ENCODE peak calls at places on chromosomes 13 and 19, in five cellular contexts. O is central memory CD8-positive, alpha-beta T cell; R is HCT116; Z is stimulated activated CD4-positive, alpha-beta T cell treated with anti-CD3 and anti-CD28 coated beads, Interleukin-4, amount 100 ng/mL, for 1 hour; Y is head of caudate nucleus. L is an unnamed sample.

GRCh38 chr13:109699628-109700071 is 86.7 kb downstream of the IRS2 start:
- DNase-seq in O (no peak), R (no peak), Z (no peak), Y (no peak), L (peak)

GRCh38 chr13:27917121-27917947 is 2.5 kb upstream of the PDX1 start:
- DNase-seq in O (no peak), R (no peak), Z (no peak), Y (no peak), L (no peak)

GRCh38 chr13:69959041-69959440 is 148.6 kb upstream of the ATXN8OS start:
- DNase-seq in O (no peak), R (no peak), Z (no peak), Y (no peak), L (no peak)

GRCh38 chr13:20127563-20128458 is 33.0 kb downstream of the GJA3 start:
- DNase-seq in O (no peak), R (no peak), Z (peak), Y (peak), L (peak)

GRCh38 chr13:35552172-35552844 is 75.8 kb upstream of the MAB21L1 start:
- DNase-seq in O (no peak), R (no peak), Z (no peak), Y (no peak), L (no peak)

GRCh38 chr19:12331211-12331941 is 2.1 kb downstream of the ZNF563 start:
- DNase-seq in O (no peak), R (no peak), Z (peak), Y (no peak), L (no peak)

GRCh38 chr13:46866150-46866549 is 30.7 kb downstream of the HTR2A start:
- DNase-seq in O (no peak), R (no peak), Z (no peak), Y (peak), L (no peak)

GRCh38 chr13:40586886-40587285 is 79.6 kb downstream of the FOXO1 start:
- DNase-seq in O (no peak), R (no peak), Z (no peak), Y (peak), L (no peak)

GRCh38 chr13:22175815-22176214 is 504.9 kb downstream of the FGF9 start:
- DNase-seq in O (no peak), R (no peak), Z (no peak), Y (no peak), L (no peak)

GRCh38 chr19:35715981-35716734 is 1.6 kb upstream of the KMT2B start:
- DNase-seq in O (no peak), R (no peak), Z (no peak), Y (peak), L (peak)

GRCh38 chr13:92384410-92384809 is 842.2 kb upstream of the GPC6 start:
- DNase-seq in O (no peak), R (no peak), Z (no peak), Y (no peak), L (no peak)

GRCh38 chr19:1254081-1254527 is 5.7 kb downstream of the MIDN start:
- DNase-seq in O (no peak), R (no peak), Z (no peak), Y (peak), L (no peak)

GRCh38 chr13:30306762-30307193 is 573 bp downstream of the KATNAL1 start:
- DNase-seq in O (peak), R (peak), Z (peak), Y (peak), L (peak)

GRCh38 chr19:6033744-6034264 is 55.9 kb upstream of the RANBP3 start:
- DNase-seq in O (no peak), R (no peak), Z (no peak), Y (no peak), L (no peak)

GRCh38 chr13:98672947-98673545 is 79.4 kb downstream of the SLC15A1 start:
- DNase-seq in O (peak), R (peak), Z (peak), Y (peak), L (peak)

GRCh38 chr19:47511681-47512080 is 3.2 kb downstream of the NAPA start:
- DNase-seq in O (no peak), R (no peak), Z (no peak), Y (no peak), L (no peak)

GRCh38 chr13:36918246-36919060 is 1.6 kb downstream of the SMAD9 start:
- DNase-seq in O (no peak), R (no peak), Z (no peak), Y (no peak), L (no peak)

GRCh38 chr13:44234566-44234965 is 139.1 kb upstream of the SERP2 start:
- DNase-seq in O (no peak), R (no peak), Z (no peak), Y (no peak), L (no peak)

GRCh38 chr19:45075215-45076028 is 856 bp downstream of the ZNF296 start:
- DNase-seq in O (no peak), R (peak), Z (peak), Y (peak), L (no peak)

GRCh38 chr19:8324186-8325050 is 3.1 kb downstream of the RPS28 start:
- DNase-seq in O (no peak), R (no peak), Z (no peak), Y (no peak), L (no peak)

GRCh38 chr19:13376537-13376936 is 129.7 kb downstream of the CACNA1A start:
- DNase-seq in O (no peak), R (no peak), Z (no peak), Y (no peak), L (no peak)

GRCh38 chr13:71879945-71880344 is 12.9 kb upstream of the DACH1 start:
- DNase-seq in O (no peak), R (no peak), Z (no peak), Y (no peak), L (no peak)

GRCh38 chr13:46039421-46040036 is 13.0 kb downstream of the ZC3H13 start:
- DNase-seq in O (no peak), R (no peak), Z (no peak), Y (no peak), L (no peak)

GRCh38 chr19:46605356-46605821 is 4.3 kb downstream of the CALM3 start:
- DNase-seq in O (no peak), R (no peak), Z (no peak), Y (no peak), L (no peak)

GRCh38 chr13:51315658-51316057 is 23.8 kb upstream of the SERPINE3 start:
- DNase-seq in O (no peak), R (no peak), Z (no peak), Y (no peak), L (no peak)

GRCh38 chr19:17680235-17680722 is 7.9 kb downstream of the UNC13A start:
- DNase-seq in O (no peak), R (peak), Z (peak), Y (peak), L (peak)

GRCh38 chr13:20069956-20070355 is 90.9 kb downstream of the GJA3 start:
- DNase-seq in O (no peak), R (no peak), Z (no peak), Y (no peak), L (no peak)

GRCh38 chr19:2287585-2287984 is 5.6 kb upstream of the PEAK3 start:
- DNase-seq in O (no peak), R (no peak), Z (no peak), Y (no peak), L (no peak)

GRCh38 chr13:40494513-40494912 is 171.9 kb downstream of the FOXO1 start:
- DNase-seq in O (no peak), R (no peak), Z (no peak), Y (no peak), L (no peak)

GRCh38 chr13:100517706-100518105 is 70.9 kb downstream of the GGACT start:
- DNase-seq in O (no peak), R (no peak), Z (no peak), Y (no peak), L (no peak)

GRCh38 chr19:50909240-50910070 is 1.7 kb downstream of the KLK4 start:
- DNase-seq in O (no peak), R (peak), Z (peak), Y (peak), L (peak)

L was measured in endothelial cell.